ENCODE peak calls at places on chromosome 4, in five cellular contexts. V is stomach, M is SK-N-SH, I is A549, G is H1. T is an unnamed sample.

GRCh38 chr4:113810906-113811305 is 49.4 kb upstream of the CAMK2D start:
- DNase-seq in V (no peak), M (no peak), I (no peak), G (no peak), T (no peak)

GRCh38 chr4:165355900-165356300 is 22.9 kb upstream of the CPE start:
- DNase-seq in V (no peak), M (peak; percentile 47), I (no peak), G (no peak), T (no peak)

GRCh38 chr4:174255790-174256189 is 27.7 kb downstream of the FBXO8 start:
- DNase-seq in V (no peak), M (no peak), I (no peak), G (no peak), T (no peak)

GRCh38 chr4:55269970-55270369 is 76.1 kb upstream of the SRD5A3 start:
- DNase-seq in V (no peak), M (no peak), I (no peak), G (no peak), T (no peak)

GRCh38 chr4:123265443-123265842 is 131.2 kb upstream of the SPRY1 start:
- DNase-seq in V (no peak), M (no peak), I (no peak), G (no peak), T (no peak)

GRCh38 chr4:23871420-23871819 is 18.4 kb downstream of the PPARGC1A start:
- DNase-seq in V (no peak), M (no peak), I (no peak), G (no peak), T (no peak)

GRCh38 chr4:20462426-20463175 is 210.9 kb downstream of the SLIT2 start:
- DNase-seq in V (no peak), M (peak; percentile 20), I (no peak), G (no peak), T (no peak)

GRCh38 chr4:88015659-88016295 is 8.3 kb downstream of the PKD2 start:
- DNase-seq in V (no peak), M (no peak), I (no peak), G (no peak), T (no peak)

GRCh38 chr4:131426023-131426758 is 1722.9 kb upstream of the PCDH10 start:
- DNase-seq in V (no peak), M (no peak), I (no peak), G (no peak), T (no peak)

GRCh38 chr4:26069218-26069617 is 155.2 kb downstream of the SMIM20 start:
- DNase-seq in V (no peak), M (peak; percentile 62), I (no peak), G (no peak), T (no peak)

GRCh38 chr4:2900701-2901100 is 57.1 kb downstream of the ADD1 start:
- DNase-seq in V (no peak), M (no peak), I (no peak), G (no peak), T (no peak)

GRCh38 chr4:570754-571153 is 5.3 kb downstream of the TMEM271 start:
- DNase-seq in V (no peak), M (no peak), I (no peak), G (no peak), T (no peak)

GRCh38 chr4:33579951-33580350 is 2664.4 kb downstream of the ARAP2 start:
- DNase-seq in V (no peak), M (no peak), I (no peak), G (no peak), T (no peak)

GRCh38 chr4:92234393-92235176 is 69.2 kb upstream of the GRID2 start:
- DNase-seq in V (no peak), M (no peak), I (no peak), G (no peak), T (no peak)

GRCh38 chr4:59200992-59201391 is 1999.1 kb upstream of the ADGRL3 start:
- DNase-seq in V (no peak), M (no peak), I (no peak), G (no peak), T (no peak)

GRCh38 chr4:59689149-59689548 is 1511.0 kb upstream of the ADGRL3 start:
- DNase-seq in V (no peak), M (no peak), I (no peak), G (no peak), T (no peak)

GRCh38 chr4:188821500-188821899 is 682.3 kb downstream of the TRIML1 start:
- DNase-seq in V (no peak), M (no peak), I (no peak), G (no peak), T (no peak)

GRCh38 chr4:93384211-93384610 is 444.3 kb upstream of the ATOH1 start:
- DNase-seq in V (no peak), M (no peak), I (no peak), G (no peak), T (no peak)

GRCh38 chr4:26325191-26325590 is 4.4 kb downstream of the RBPJ start:
- DNase-seq in V (no peak), M (peak; percentile 33), I (no peak), G (no peak), T (no peak)

GRCh38 chr4:102493794-102494193 is 7.4 kb upstream of the NFKB1 start:
- DNase-seq in V (peak; percentile 40), M (no peak), I (no peak), G (no peak), T (no peak)

GRCh38 chr4:26829018-26829417 is 31.6 kb upstream of the STIM2 start:
- DNase-seq in V (no peak), M (no peak), I (no peak), G (no peak), T (no peak)

GRCh38 chr4:85913925-85914694 is 439.2 kb downstream of the ARHGAP24 start:
- DNase-seq in V (no peak), M (no peak), I (no peak), G (no peak), T (no peak)

GRCh38 chr4:42282081-42282901 is 115.0 kb upstream of the SHISA3 start:
- DNase-seq in V (peak; percentile 30), M (peak; percentile 81), I (peak; percentile 47), G (no peak), T (no peak)

GRCh38 chr4:42995343-42995944 is 102.9 kb downstream of the GRXCR1 start:
- DNase-seq in V (no peak), M (peak; percentile 57), I (peak; percentile 3), G (no peak), T (no peak)

GRCh38 chr4:164937576-164938270 is 39.7 kb downstream of the TRIM61 start:
- DNase-seq in V (no peak), M (no peak), I (no peak), G (no peak), T (no peak)

GRCh38 chr4:21181716-21182115 is 481.5 kb downstream of the PACRGL start:
- DNase-seq in V (no peak), M (no peak), I (no peak), G (no peak), T (no peak)

GRCh38 chr4:60463846-60464502 is 736.2 kb upstream of the ADGRL3 start:
- DNase-seq in V (no peak), M (no peak), I (no peak), G (no peak), T (no peak)

GRCh38 chr4:40288547-40288946 is 46.6 kb upstream of the CHRNA9 start:
- DNase-seq in V (no peak), M (no peak), I (no peak), G (no peak), T (no peak)

GRCh38 chr4:4416981-4417380 is 30.1 kb downstream of the NSG1 start:
- DNase-seq in V (no peak), M (no peak), I (no peak), G (no peak), T (no peak)

GRCh38 chr4:186878203-186878800 is 154.6 kb upstream of the FAT1 start:
- DNase-seq in V (no peak), M (no peak), I (no peak), G (no peak), T (peak; percentile 8)

GRCh38 chr4:135382280-135382679 is 1180.7 kb upstream of the PABPC4L start:
- DNase-seq in V (no peak), M (no peak), I (no peak), G (no peak), T (no peak)

GRCh38 chr4:144356941-144357381 is 216.4 kb upstream of the GYPA start:
- DNase-seq in V (no peak), M (no peak), I (no peak), G (no peak), T (no peak)

GRCh38 chr4:124997124-124997523 is 284.6 kb upstream of the ANKRD50 start:
- DNase-seq in V (no peak), M (no peak), I (no peak), G (no peak), T (no peak)

GRCh38 chr4:143225167-143225566 is 40.5 kb downstream of the USP38 start:
- DNase-seq in V (no peak), M (no peak), I (no peak), G (no peak), T (no peak)

DNA sequence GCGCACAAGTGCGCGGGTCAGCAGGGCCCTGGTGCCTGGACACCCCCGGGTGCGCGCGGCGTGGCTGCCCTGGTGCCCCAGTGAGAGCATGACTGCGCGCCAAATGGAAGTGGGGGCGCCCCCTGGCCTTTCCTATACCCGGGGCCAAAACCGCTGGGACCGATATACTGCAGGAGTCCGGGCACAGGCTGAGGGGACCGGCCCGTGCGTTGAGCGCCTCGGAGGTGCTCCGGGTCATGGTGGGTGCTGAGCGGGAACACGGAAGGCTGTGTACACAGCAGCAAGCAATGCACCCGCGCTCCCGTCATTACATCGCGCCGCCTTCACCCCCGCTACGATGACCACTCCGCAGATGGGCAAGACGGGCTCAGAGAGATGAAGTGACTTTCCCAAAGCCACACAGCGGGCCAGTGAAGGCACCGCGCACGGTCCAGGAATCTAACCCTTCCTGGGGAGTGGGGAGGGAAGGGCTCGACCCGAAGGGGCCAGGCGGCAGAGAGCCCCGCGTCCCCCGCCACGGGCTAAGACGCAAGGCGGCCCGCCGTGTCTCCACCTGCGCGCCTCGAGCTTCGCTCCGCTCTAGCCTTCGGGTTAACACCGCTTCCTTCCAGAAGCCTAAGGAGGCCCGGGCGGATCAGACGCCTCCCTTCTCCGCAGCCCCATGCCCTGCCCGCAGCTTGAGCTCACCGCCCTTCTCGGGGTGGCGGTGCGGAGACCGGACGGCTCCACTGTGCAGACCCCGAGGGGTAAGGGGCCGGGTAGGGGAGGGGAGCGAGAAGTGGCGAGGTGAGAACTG is 11.3 kb downstream of the HMX1 start:
- DNase-seq in V (no peak), M (no peak), I (no peak), G (no peak), T (no peak)
- H3K4me3 ChIP-seq in V (peak overlapping the region; percentile 19), M (no peak overlapping the region), I (no peak overlapping the region), G (no peak overlapping the region), T (no peak overlapping the region)

GRCh38 chr4:16897991-16898827 is at the start of gene LDB2:
- DNase-seq in V (peak; percentile 45), M (peak; percentile 46), I (no peak), G (peak; percentile 54), T (no peak)
- H3K27ac ChIP-seq in V (peak within 1 kb of the TSS; percentile 82), M (peak within 1 kb of the TSS; percentile 5), I (no peak within 1 kb of the TSS), G (peak within 1 kb of the TSS; percentile 35), T (peak within 1 kb of the TSS; percentile 69)

GRCh38 chr4:155304375-155304774 is 72.4 kb downstream of the MAP9 start:
- DNase-seq in V (peak; percentile 37), M (no peak), I (no peak), G (no peak), T (no peak)
- TF ChIP-seq EP300 in V (no peak), M (no peak), I (no peak), G (no peak), T (no peak)

DNA sequence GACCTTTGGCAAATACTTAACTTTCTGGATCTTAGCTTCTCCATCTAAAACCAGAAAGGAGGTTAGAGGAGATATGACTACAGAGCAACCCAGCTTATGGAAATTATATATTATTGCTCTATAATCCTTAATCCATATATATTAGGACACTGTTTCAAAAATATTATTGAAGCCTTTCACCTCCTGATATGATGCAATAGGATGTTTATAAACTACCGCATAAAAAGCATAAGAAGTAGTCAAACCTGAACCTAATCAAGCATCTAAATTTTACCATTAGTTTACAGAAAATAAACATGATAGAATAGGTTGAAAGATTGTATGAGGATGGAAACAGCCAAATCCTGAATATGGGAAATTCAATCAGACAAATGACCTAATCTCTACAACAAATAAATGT is 5.6 kb upstream of the FAM200B start:
- DNase-seq in V (no peak), M (no peak), I (no peak), G (no peak), T (no peak)
- H3K4me3 ChIP-seq in V (no peak overlapping the region), M (no peak overlapping the region), I (no peak overlapping the region), G (no peak overlapping the region), T (no peak overlapping the region)

T was measured in esophagus muscularis mucosa.